ENCODE peak calls at places on chromosome 19, in nine cellular contexts. Y is D721Med; J is thyroid gland; V is ELF-1; E is H4; I is SJCRH30; K is HTR-8/SVneo; M is CD8-positive, alpha-beta T cell; S is ELR. C is an unnamed sample.

GRCh38 chr19:46493236-46494114 is 2.2 kb downstream of the PNMA8B start:
- DNase-seq in Y (no peak), J (no peak), V (no peak), E (no peak), I (no peak), K (no peak), M (no peak), S (no peak), C (peak)

GRCh38 chr19:23525265-23525862 is 130.1 kb upstream of the ZNF91 start:
- DNase-seq in Y (no peak), J (no peak), V (peak), E (no peak), I (no peak), K (no peak), M (no peak), S (no peak), C (no peak)

GRCh38 chr19:42480335-42481095 is 37.8 kb upstream of the CXCL17 start:
- DNase-seq in Y (no peak), J (no peak), V (peak), E (peak), I (no peak), K (peak), M (no peak), S (peak), C (no peak)

GRCh38 chr19:48756686-48757085 is 1.4 kb downstream of the FGF21 start:
- DNase-seq in Y (no peak), J (no peak), V (no peak), E (no peak), I (no peak), K (no peak), M (no peak), S (no peak), C (no peak)

GRCh38 chr19:55157064-55157908 is at the start of gene TNNI3:
- DNase-seq in Y (no peak), J (no peak), V (no peak), E (no peak), I (no peak), K (no peak), M (no peak), S (no peak), C (no peak)

GRCh38 chr19:29614780-29615179 is 8.7 kb downstream of the POP4 start:
- DNase-seq in Y (no peak), J (no peak), V (no peak), E (no peak), I (no peak), K (no peak), M (no peak), S (no peak), C (no peak)

GRCh38 chr19:41682437-41682836 is 5.6 kb downstream of the CEACAM7 start:
- DNase-seq in Y (no peak), J (no peak), V (no peak), E (no peak), I (no peak), K (no peak), M (no peak), S (no peak), C (no peak)

GRCh38 chr19:14381689-14382474 is 638 bp downstream of the ADGRE5 start:
- DNase-seq in Y (no peak), J (no peak), V (no peak), E (no peak), I (peak), K (no peak), M (peak), S (peak), C (peak)

GRCh38 chr19:41367848-41368301 is 3.9 kb upstream of the B9D2 start:
- DNase-seq in Y (no peak), J (no peak), V (no peak), E (peak), I (no peak), K (peak), M (no peak), S (peak), C (no peak)

GRCh38 chr19:11031421-11032070 is 57.7 kb upstream of the LDLR start:
- DNase-seq in Y (no peak), J (no peak), V (no peak), E (no peak), I (no peak), K (no peak), M (no peak), S (no peak), C (no peak)

GRCh38 chr19:34577056-34577455 is 95.5 kb downstream of the WTIP start:
- DNase-seq in Y (no peak), J (no peak), V (no peak), E (no peak), I (no peak), K (no peak), M (no peak), S (no peak), C (no peak)

GRCh38 chr19:55617426-55617825 is 6.9 kb downstream of the ZNF784 start:
- DNase-seq in Y (no peak), J (no peak), V (no peak), E (no peak), I (no peak), K (no peak), M (no peak), S (no peak), C (no peak)

GRCh38 chr19:12788682-12789097 is 2.6 kb upstream of the JUNB start:
- DNase-seq in Y (no peak), J (peak), V (peak), E (peak), I (peak), K (no peak), M (peak), S (peak), C (peak)

GRCh38 chr19:16739546-16739945 is 19.9 kb downstream of the NWD1 start:
- DNase-seq in Y (no peak), J (no peak), V (peak), E (no peak), I (peak), K (no peak), M (no peak), S (peak), C (no peak)

GRCh38 chr19:51511353-51511752 is 9.8 kb upstream of the SIGLEC12 start:
- DNase-seq in Y (no peak), J (no peak), V (peak), E (peak), I (no peak), K (no peak), M (no peak), S (peak), C (no peak)

GRCh38 chr19:47228168-47228936 is 2.6 kb downstream of the BBC3 start:
- DNase-seq in Y (no peak), J (peak), V (peak), E (peak), I (peak), K (peak), M (peak), S (peak), C (no peak)

GRCh38 chr19:29378543-29379105 is 147.2 kb upstream of the VSTM2B start:
- DNase-seq in Y (no peak), J (no peak), V (no peak), E (no peak), I (no peak), K (no peak), M (peak), S (no peak), C (no peak)

GRCh38 chr19:47643281-47643680 is 34.3 kb downstream of the BICRA start:
- DNase-seq in Y (no peak), J (no peak), V (no peak), E (no peak), I (no peak), K (no peak), M (no peak), S (no peak), C (no peak)

GRCh38 chr19:27705896-27706295 is 1507.1 kb downstream of the UQCRFS1 start:
- DNase-seq in Y (no peak), J (no peak), V (no peak), E (no peak), I (peak), K (no peak), M (no peak), S (no peak), C (no peak)

GRCh38 chr19:15300533-15301194 is 31.7 kb downstream of the BRD4 start:
- DNase-seq in Y (no peak), J (no peak), V (no peak), E (no peak), I (no peak), K (no peak), M (no peak), S (peak), C (no peak)

GRCh38 chr19:15154002-15154612 is 46.7 kb downstream of the NOTCH3 start:
- DNase-seq in Y (no peak), J (no peak), V (peak), E (peak), I (peak), K (no peak), M (peak), S (peak), C (no peak)

GRCh38 chr19:40741527-40742390 is 8.5 kb downstream of the ACTMAP start:
- DNase-seq in Y (no peak), J (no peak), V (no peak), E (no peak), I (no peak), K (no peak), M (no peak), S (no peak), C (no peak)

GRCh38 chr19:45211751-45212381 is 33.3 kb downstream of the BLOC1S3 start:
- DNase-seq in Y (no peak), J (peak), V (no peak), E (no peak), I (no peak), K (no peak), M (no peak), S (no peak), C (no peak)

GRCh38 chr19:33398361-33399060 is 25.0 kb downstream of the CEBPG start:
- DNase-seq in Y (no peak), J (peak), V (no peak), E (no peak), I (no peak), K (no peak), M (no peak), S (no peak), C (no peak)

GRCh38 chr19:1261512-1261862 is 7.6 kb upstream of the CIRBP start:
- DNase-seq in Y (no peak), J (no peak), V (no peak), E (no peak), I (no peak), K (no peak), M (no peak), S (peak), C (no peak)

GRCh38 chr19:4140237-4140711 is 13.2 kb upstream of the CREB3L3 start:
- DNase-seq in Y (peak), J (peak), V (peak), E (peak), I (peak), K (peak), M (no peak), S (peak), C (no peak)

GRCh38 chr19:29873024-29873800 is 61.4 kb downstream of the CCNE1 start:
- DNase-seq in Y (peak), J (peak), V (peak), E (no peak), I (peak), K (peak), M (peak), S (peak), C (peak)

GRCh38 chr19:3132971-3133792 is 2.7 kb upstream of the GNA15 start:
- DNase-seq in Y (no peak), J (no peak), V (no peak), E (peak), I (peak), K (no peak), M (peak), S (peak), C (peak)

GRCh38 chr19:35882074-35882832 is 13.9 kb downstream of the APLP1 start:
- DNase-seq in Y (no peak), J (peak), V (no peak), E (peak), I (no peak), K (no peak), M (no peak), S (peak), C (no peak)

GRCh38 chr19:39428309-39429112 is 7.2 kb downstream of the RPS16 start:
- DNase-seq in Y (no peak), J (peak), V (peak), E (no peak), I (peak), K (peak), M (no peak), S (peak), C (no peak)

GRCh38 chr19:54388001-54388802 is 23.5 kb upstream of the LAIR1 start:
- DNase-seq in Y (no peak), J (peak), V (peak), E (no peak), I (peak), K (no peak), M (peak), S (peak), C (peak)

GRCh38 chr19:49530708-49531107 is 2.9 kb downstream of the RCN3 start:
- DNase-seq in Y (no peak), J (no peak), V (peak), E (no peak), I (no peak), K (no peak), M (no peak), S (no peak), C (no peak)

GRCh38 chr19:4700573-4700970 is 23.1 kb downstream of the DPP9 start:
- DNase-seq in Y (no peak), J (no peak), V (peak), E (no peak), I (no peak), K (no peak), M (no peak), S (no peak), C (no peak)

GRCh38 chr19:7488736-7489353 is at the start of gene PEX11G:
- DNase-seq in Y (no peak), J (peak), V (peak), E (peak), I (peak), K (peak), M (peak), S (peak), C (peak)

GRCh38 chr19:18590273-18591272 is 2.0 kb downstream of the REX1BD start:
- DNase-seq in Y (peak), J (no peak), V (peak), E (no peak), I (no peak), K (no peak), M (no peak), S (peak), C (no peak)

GRCh38 chr19:3343619-3344502 is 22.5 kb upstream of the NFIC start:
- DNase-seq in Y (no peak), J (peak), V (no peak), E (peak), I (peak), K (no peak), M (peak), S (peak), C (peak)

GRCh38 chr19:57317503-57317902 is 2.8 kb upstream of the ZNF543 start:
- DNase-seq in Y (no peak), J (peak), V (peak), E (no peak), I (no peak), K (no peak), M (no peak), S (no peak), C (no peak)

GRCh38 chr19:31450696-31451095 is 101.5 kb upstream of the TSHZ3 start:
- DNase-seq in Y (no peak), J (no peak), V (no peak), E (no peak), I (no peak), K (no peak), M (no peak), S (no peak), C (no peak)

C was measured in CD4-positive, alpha-beta T cell.